ENCODE peak calls at places on chromosomes 11 and 22, in nine cellular contexts. L is body of pancreas, X is tibial nerve, O is adrenal gland, Y is Peyer's patch, V is spleen, W is lower leg skin, A is HepG2, Q is IMR-90. R is an unnamed sample.

GRCh38 chr11:80241766-80242165 is 800.9 kb upstream of the TENM4 start:
- DNase-seq in L (no peak), A (no peak), X (no peak), W (no peak), O (no peak), Q (peak; percentile 4), V (no peak), Y (no peak), R (no peak)

GRCh38 chr11:110165039-110165438 is 71.8 kb downstream of the ZC3H12C start:
- DNase-seq in L (no peak), Q (no peak), O (no peak), V (peak; percentile 35), Y (no peak), W (no peak), A (no peak), X (no peak), R (no peak)

GRCh38 chr11:18329196-18329870 is 7.0 kb downstream of the GTF2H1 start:
- DNase-seq in X (no peak), A (no peak), Q (no peak), V (no peak), O (no peak), Y (no peak), L (no peak), W (no peak), R (no peak)

GRCh38 chr11:11608783-11609232 is 13.0 kb downstream of the GALNT18 start:
- DNase-seq in X (no peak), W (no peak), V (no peak), Q (peak; percentile 71), Y (no peak), L (no peak), A (no peak), O (no peak), R (no peak)

GRCh38 chr11:117187428-117187798 is 8.9 kb downstream of the SIDT2 start:
- DNase-seq in Q (no peak), V (peak; percentile 71), X (peak; percentile 12), Y (no peak), W (peak; percentile 83), L (no peak), A (no peak), O (no peak), R (no peak)

GRCh38 chr11:111457731-111458368 is 54.3 kb downstream of the BTG4 start:
- DNase-seq in Y (no peak), L (no peak), A (no peak), O (no peak), V (no peak), X (no peak), W (peak; percentile 78), Q (no peak), R (no peak)

GRCh38 chr11:35007277-35007676 is 90.9 kb downstream of the PDHX start:
- DNase-seq in Q (no peak), X (no peak), W (no peak), Y (no peak), V (no peak), O (no peak), L (no peak), A (no peak), R (no peak)

GRCh38 chr11:10930224-10930960 is 72.5 kb upstream of the ZBED5 start:
- DNase-seq in Q (peak; percentile 33), A (no peak), V (no peak), W (no peak), O (no peak), L (peak; percentile 22), Y (no peak), X (no peak), R (peak; percentile 36)

GRCh38 chr11:117923773-117924172 is 5.4 kb downstream of the TMPRSS13 start:
- DNase-seq in A (no peak), V (peak; percentile 39), Q (no peak), X (no peak), O (no peak), W (no peak), Y (peak; percentile 4), L (no peak), R (no peak)

GRCh38 chr11:41379084-41379483 is 80.4 kb downstream of the LRRC4C start:
- DNase-seq in L (no peak), O (no peak), Q (no peak), X (no peak), A (no peak), W (no peak), V (no peak), Y (no peak), R (no peak)

GRCh38 chr11:79672786-79673185 is 232.0 kb upstream of the TENM4 start:
- DNase-seq in W (no peak), L (no peak), V (no peak), Y (no peak), A (no peak), O (no peak), Q (no peak), X (no peak), R (no peak)

GRCh38 chr11:104694259-104695070 is 203.8 kb downstream of the CASP12 start:
- DNase-seq in Q (peak; percentile 88), V (no peak), X (no peak), L (no peak), A (no peak), W (no peak), O (peak; percentile 39), Y (no peak), R (no peak)

GRCh38 chr22:33350961-33351360 is 292.8 kb upstream of the SYN3 start:
- DNase-seq in Y (no peak), W (no peak), Q (no peak), A (no peak), X (no peak), L (no peak), O (no peak), V (no peak), R (no peak)

GRCh38 chr11:60946601-60947265 is 5.2 kb downstream of the SLC15A3 start:
- DNase-seq in L (no peak), Y (no peak), O (no peak), X (no peak), A (no peak), V (no peak), Q (no peak), W (no peak), R (no peak)

GRCh38 chr11:35518766-35519165 is 6.7 kb downstream of the PAMR1 start:
- DNase-seq in X (no peak), Y (no peak), Q (no peak), L (no peak), O (no peak), V (no peak), A (no peak), W (no peak), R (no peak)

GRCh38 chr11:101960231-101960630 is 43.9 kb upstream of the ANGPTL5 start:
- DNase-seq in W (no peak), O (no peak), Q (no peak), X (no peak), L (no peak), A (no peak), V (no peak), Y (no peak), R (no peak)

GRCh38 chr11:72075756-72076155 is 4.6 kb downstream of the NUMA1 start:
- DNase-seq in Y (no peak), V (no peak), W (no peak), Q (no peak), O (no peak), A (no peak), X (no peak), L (no peak), R (no peak)

GRCh38 chr22:50227588-50228215 is 17.1 kb downstream of the TUBGCP6 start:
- DNase-seq in V (no peak), X (no peak), W (no peak), Y (no peak), Q (no peak), O (no peak), A (no peak), L (no peak), R (no peak)

GRCh38 chr11:108886608-108887007 is 221.7 kb downstream of the DDX10 start:
- DNase-seq in A (no peak), X (no peak), L (no peak), Y (no peak), V (no peak), O (no peak), Q (peak; percentile 45), W (no peak), R (no peak)

GRCh38 chr11:44977493-44977984 is 26.9 kb upstream of the TP53I11 start:
- DNase-seq in L (peak; percentile 51), X (no peak), V (no peak), Q (peak; percentile 14), A (no peak), O (no peak), W (no peak), Y (peak; percentile 59), R (no peak)

GRCh38 chr11:94768602-94769511 is 701 bp downstream of the AMOTL1 start:
- DNase-seq in V (peak; percentile 84), Y (no peak), W (peak; percentile 87), L (peak; percentile 62), O (no peak), Q (peak; percentile 49), A (no peak), X (peak; percentile 19), R (peak; percentile 28)
- TF ChIP-seq POLR2A in V (no peak), Y (no peak), W (no peak), L (peak; percentile 11), O (no peak), Q (no peak), A (no peak), X (no peak), R (no peak)

DNA sequence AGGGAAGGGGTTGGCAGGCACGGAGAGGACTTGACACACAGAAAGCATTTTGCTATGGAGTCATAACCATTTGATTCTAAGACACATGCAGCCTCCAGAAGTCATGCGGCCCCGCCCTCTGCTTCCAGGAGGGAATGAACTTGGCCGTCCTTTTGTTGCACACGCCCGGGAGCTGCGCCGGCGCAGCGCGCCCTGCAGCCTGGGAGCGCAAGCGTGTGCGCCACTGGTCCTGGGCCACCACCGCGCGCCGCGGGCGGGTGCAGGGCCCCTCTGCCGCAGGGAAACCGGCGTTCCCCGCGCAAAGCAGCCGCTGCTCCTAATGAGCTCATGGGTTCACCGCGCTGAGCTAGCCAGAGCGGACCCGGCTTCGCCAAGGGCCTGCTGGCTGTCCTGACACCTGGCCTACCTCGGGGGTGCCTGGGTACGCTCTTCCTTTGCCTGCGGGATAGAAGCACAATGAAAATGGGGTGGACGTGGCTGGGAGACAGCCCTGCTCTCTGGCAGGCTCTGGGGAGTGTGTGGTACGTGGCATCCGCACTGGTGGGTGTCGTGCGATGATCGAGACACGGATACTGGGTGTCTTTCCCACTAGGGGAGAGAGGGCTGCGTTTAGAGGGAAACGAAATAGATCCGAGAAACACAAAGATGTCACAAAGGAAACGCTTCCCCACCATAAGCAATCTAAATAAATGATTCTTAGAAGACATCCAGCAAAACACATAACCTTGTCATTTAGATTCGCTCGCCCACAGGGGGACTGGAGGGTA is 669 bp downstream of the MICAL3 start:
- DNase-seq in Y (peak; percentile 89), O (peak; percentile 86), L (peak; percentile 87), Q (peak; percentile 85), W (peak; percentile 95), V (peak; percentile 82), A (no peak), X (peak; percentile 62), R (peak; percentile 76)
- TF ChIP-seq POLR2A in Y (peak; percentile 27), O (peak; percentile 86), L (peak; percentile 65), Q (no peak), W (no peak), V (no peak), A (no peak), X (peak; percentile 31), R (peak; percentile 25)

GRCh38 chr11:66363805-66364535 is 7.6 kb downstream of the SLC29A2 start:
- DNase-seq in A (no peak), L (peak; percentile 56), V (peak; percentile 82), X (no peak), O (no peak), Q (no peak), W (no peak), Y (peak; percentile 81), R (no peak)
- TF ChIP-seq POLR2A in A (no peak), L (no peak), V (no peak), X (no peak), O (no peak), Q (no peak), W (no peak), Y (no peak), R (no peak)

GRCh38 chr11:120210651-120211521 is at the start of gene OAF:
- DNase-seq in X (peak; percentile 51), Y (peak; percentile 81), W (no peak), O (peak; percentile 81), Q (peak; percentile 83), L (peak; percentile 84), A (peak; percentile 86), V (peak; percentile 87), R (peak; percentile 80)
- TF ChIP-seq POLR2A in X (peak; percentile 69), Y (peak; percentile 56), W (no peak), O (peak; percentile 86), Q (peak; percentile 56), L (peak; percentile 54), A (peak; percentile 66), V (no peak), R (peak; percentile 24)